ENCODE peak calls at places on chromosomes 1 and 21, in four cellular contexts. Q is IMR-90, L is K562, M is HepG2. Y is an unnamed sample.
A peak's percentile ranks its signal among the peaks of the same experiment; 100 is the strongest.

GRCh38 chr1:222073307-222073995 is 331.6 kb upstream of the DUSP10 start:
- DNase-seq in Q (peak; percentile 84), L (no peak), M (no peak), Y (peak; percentile 23)

GRCh38 chr1:221698579-221699349 is 43.1 kb downstream of the DUSP10 start:
- DNase-seq in Q (no peak), L (no peak), M (no peak), Y (no peak)

GRCh38 chr1:87684194-87684593 is 355.5 kb downstream of the LMO4 start:
- DNase-seq in M (no peak), Q (peak; percentile 57), L (peak; percentile 16), Y (no peak)

GRCh38 chr1:169466259-169467230 is 19.2 kb downstream of the SLC19A2 start:
- DNase-seq in M (peak; percentile 24), L (peak; percentile 53), Q (peak; percentile 52), Y (peak; percentile 11)

GRCh38 chr1:231463541-231463940 is 41.5 kb upstream of the EGLN1 start:
- DNase-seq in M (no peak), Q (no peak), L (no peak), Y (no peak)

GRCh38 chr1:51189421-51190073 is 46.5 kb upstream of the RNF11 start:
- DNase-seq in L (peak; percentile 79), Q (peak; percentile 79), M (peak; percentile 51), Y (peak; percentile 61)

GRCh38 chr1:210754931-210755670 is 378.8 kb downstream of the KCNH1 start:
- DNase-seq in Q (no peak), L (no peak), M (no peak), Y (no peak)

GRCh38 chr1:205667909-205668643 is 12.2 kb downstream of the SLC45A3 start:
- DNase-seq in L (no peak), M (no peak), Q (no peak), Y (no peak)

GRCh38 chr21:46619846-46620245 is 15.0 kb upstream of the S100B start:
- DNase-seq in L (no peak), Q (peak; percentile 15), M (no peak), Y (no peak)
- TF ChIP-seq MAZ in L (no peak), Q (no peak), M (no peak), Y (no peak)

GRCh38 chr1:200386416-200386815 is 23.4 kb downstream of the ZNF281 start:
- DNase-seq in M (no peak), Q (no peak), L (no peak), Y (no peak)
- TF ChIP-seq MAZ in M (no peak), Q (no peak), L (no peak), Y (no peak)

GRCh38 chr1:226201029-226201593 is 14.6 kb upstream of the ACBD3 start:
- DNase-seq in Q (peak; percentile 9), L (peak; percentile 53), M (no peak), Y (no peak)
- TF ChIP-seq MAZ in Q (no peak), L (no peak), M (no peak), Y (no peak)

GRCh38 chr1:240732390-240732789 is 120.4 kb upstream of the GREM2 start:
- DNase-seq in L (peak; percentile 44), Q (peak; percentile 79), M (peak; percentile 53), Y (peak; percentile 73)
- TF ChIP-seq MAZ in L (no peak), Q (no peak), M (no peak), Y (no peak)

GRCh38 chr1:162033445-162033844 is 9.8 kb upstream of the OLFML2B start:
- DNase-seq in Q (no peak), L (no peak), M (no peak), Y (no peak)
- TF ChIP-seq MAZ in Q (no peak), L (no peak), M (no peak), Y (no peak)

Y was measured in A549.